ENCODE peak calls at places on chromosomes 7 and 10, in four cellular contexts. One of them, this sample, is unnamed.

GRCh38 chr7:133691727-133692450 is 435.3 kb upstream of the LRGUK start:
- DNase-seq in upper lobe of right lung: no peak
- DNase-seq in left colon: no peak
- DNase-seq in activated T-cell treated with anti-CD3 and anti-CD28 coated beads for 1 hour: no peak
- DNase-seq in this sample: no peak

GRCh38 chr7:27182861-27183681 is 2.0 kb downstream of the HOXA11 start:
- DNase-seq in upper lobe of right lung: peak; percentile 56
- DNase-seq in left colon: peak; percentile 50
- DNase-seq in activated T-cell treated with anti-CD3 and anti-CD28 coated beads for 1 hour: no peak
- DNase-seq in this sample: no peak

GRCh38 chr10:9301148-9301547 is 1246.7 kb downstream of the GATA3 start:
- DNase-seq in upper lobe of right lung: no peak
- DNase-seq in left colon: no peak
- DNase-seq in activated T-cell treated with anti-CD3 and anti-CD28 coated beads for 1 hour: no peak
- DNase-seq in this sample: no peak

GRCh38 chr7:94509264-94509878 is at the start of gene CASD1:
- DNase-seq in upper lobe of right lung: peak; percentile 86
- DNase-seq in left colon: peak; percentile 77
- DNase-seq in activated T-cell treated with anti-CD3 and anti-CD28 coated beads for 1 hour: peak; percentile 44
- DNase-seq in this sample: peak; percentile 66

GRCh38 chr10:29834990-29835569 is 200.3 kb upstream of the SVIL start:
- DNase-seq in upper lobe of right lung: no peak
- DNase-seq in left colon: no peak
- DNase-seq in activated T-cell treated with anti-CD3 and anti-CD28 coated beads for 1 hour: no peak
- DNase-seq in this sample: no peak

GRCh38 chr7:135994466-135995205 is 17.5 kb upstream of the MTPN start:
- DNase-seq in upper lobe of right lung: no peak
- DNase-seq in left colon: no peak
- DNase-seq in activated T-cell treated with anti-CD3 and anti-CD28 coated beads for 1 hour: no peak
- DNase-seq in this sample: no peak

GRCh38 chr7:142153400-142153799 is 41.9 kb downstream of the MGAM2 start:
- DNase-seq in upper lobe of right lung: no peak
- DNase-seq in left colon: peak; percentile 17
- DNase-seq in activated T-cell treated with anti-CD3 and anti-CD28 coated beads for 1 hour: no peak
- DNase-seq in this sample: peak; percentile 47

GRCh38 chr7:112211348-112211907 is 4.9 kb downstream of the ZNF277 start:
- DNase-seq in upper lobe of right lung: no peak
- DNase-seq in left colon: no peak
- DNase-seq in activated T-cell treated with anti-CD3 and anti-CD28 coated beads for 1 hour: no peak
- DNase-seq in this sample: no peak

GRCh38 chr7:43565786-43566185 is 17.1 kb upstream of the STK17A start:
- DNase-seq in upper lobe of right lung: no peak
- DNase-seq in left colon: no peak
- DNase-seq in activated T-cell treated with anti-CD3 and anti-CD28 coated beads for 1 hour: no peak
- DNase-seq in this sample: no peak

GRCh38 chr7:94400022-94400421 is 5.3 kb downstream of the COL1A2 start:
- DNase-seq in upper lobe of right lung: no peak
- DNase-seq in left colon: no peak
- DNase-seq in activated T-cell treated with anti-CD3 and anti-CD28 coated beads for 1 hour: no peak
- DNase-seq in this sample: no peak

GRCh38 chr7:65276822-65277221 is 96.8 kb upstream of the ZNF92 start:
- DNase-seq in upper lobe of right lung: no peak
- DNase-seq in left colon: no peak
- DNase-seq in activated T-cell treated with anti-CD3 and anti-CD28 coated beads for 1 hour: no peak
- DNase-seq in this sample: no peak

GRCh38 chr10:47055386-47056382 is 144.5 kb downstream of the PTPN20 start:
- DNase-seq in upper lobe of right lung: no peak
- DNase-seq in left colon: no peak
- DNase-seq in activated T-cell treated with anti-CD3 and anti-CD28 coated beads for 1 hour: no peak
- DNase-seq in this sample: no peak

GRCh38 chr10:42932735-42933453 is 144.0 kb upstream of the RET start:
- DNase-seq in upper lobe of right lung: no peak
- DNase-seq in left colon: peak; percentile 30
- DNase-seq in activated T-cell treated with anti-CD3 and anti-CD28 coated beads for 1 hour: peak; percentile 61
- DNase-seq in this sample: peak; percentile 41

GRCh38 chr10:31075434-31075833 is 43.8 kb upstream of the ZNF438 start:
- DNase-seq in upper lobe of right lung: no peak
- DNase-seq in left colon: no peak
- DNase-seq in activated T-cell treated with anti-CD3 and anti-CD28 coated beads for 1 hour: no peak
- DNase-seq in this sample: no peak

GRCh38 chr10:48800283-48800675 is 115.6 kb downstream of the WDFY4 start:
- DNase-seq in upper lobe of right lung: no peak
- DNase-seq in left colon: no peak
- DNase-seq in activated T-cell treated with anti-CD3 and anti-CD28 coated beads for 1 hour: no peak
- DNase-seq in this sample: no peak

GRCh38 chr10:5595591-5596590 is 70.5 kb downstream of the ASB13 start:
- DNase-seq in upper lobe of right lung: no peak
- DNase-seq in left colon: no peak
- DNase-seq in activated T-cell treated with anti-CD3 and anti-CD28 coated beads for 1 hour: no peak
- DNase-seq in this sample: no peak

GRCh38 chr7:91550931-91551330 is 286.7 kb downstream of the FZD1 start:
- DNase-seq in upper lobe of right lung: no peak
- DNase-seq in left colon: no peak
- DNase-seq in activated T-cell treated with anti-CD3 and anti-CD28 coated beads for 1 hour: no peak
- DNase-seq in this sample: no peak

GRCh38 chr7:47685712-47686376 is 103.9 kb upstream of the TNS3 start:
- DNase-seq in upper lobe of right lung: no peak
- DNase-seq in left colon: no peak
- DNase-seq in activated T-cell treated with anti-CD3 and anti-CD28 coated beads for 1 hour: no peak
- DNase-seq in this sample: no peak

GRCh38 chr10:29535778-29536459 is 98.9 kb downstream of the SVIL start:
- DNase-seq in upper lobe of right lung: peak; percentile 72
- DNase-seq in left colon: peak; percentile 34
- DNase-seq in activated T-cell treated with anti-CD3 and anti-CD28 coated beads for 1 hour: no peak
- DNase-seq in this sample: no peak

GRCh38 chr10:59829024-59829423 is 75.8 kb upstream of the MRLN start:
- DNase-seq in upper lobe of right lung: no peak
- DNase-seq in left colon: no peak
- DNase-seq in activated T-cell treated with anti-CD3 and anti-CD28 coated beads for 1 hour: no peak
- DNase-seq in this sample: no peak

GRCh38 chr7:80583901-80584300 is 54.5 kb upstream of the CD36 start:
- DNase-seq in upper lobe of right lung: no peak
- DNase-seq in left colon: no peak
- DNase-seq in activated T-cell treated with anti-CD3 and anti-CD28 coated beads for 1 hour: no peak
- DNase-seq in this sample: no peak

GRCh38 chr7:107723255-107723654 is 20.7 kb upstream of the CBLL1 start:
- DNase-seq in upper lobe of right lung: no peak
- DNase-seq in left colon: no peak
- DNase-seq in activated T-cell treated with anti-CD3 and anti-CD28 coated beads for 1 hour: no peak
- DNase-seq in this sample: no peak

GRCh38 chr10:3265081-3265480 is 92.5 kb upstream of the PITRM1 start:
- DNase-seq in upper lobe of right lung: no peak
- DNase-seq in left colon: no peak
- DNase-seq in activated T-cell treated with anti-CD3 and anti-CD28 coated beads for 1 hour: no peak
- DNase-seq in this sample: no peak

GRCh38 chr7:20064181-20064970 is 152.8 kb downstream of the MACC1 start:
- DNase-seq in upper lobe of right lung: no peak
- DNase-seq in left colon: no peak
- DNase-seq in activated T-cell treated with anti-CD3 and anti-CD28 coated beads for 1 hour: no peak
- DNase-seq in this sample: no peak

GRCh38 chr7:138097064-138097741 is 20.9 kb downstream of the AKR1D1 start:
- DNase-seq in upper lobe of right lung: no peak
- DNase-seq in left colon: peak; percentile 38
- DNase-seq in activated T-cell treated with anti-CD3 and anti-CD28 coated beads for 1 hour: no peak
- DNase-seq in this sample: peak; percentile 46

GRCh38 chr7:129771201-129771927 is 159.8 kb downstream of the NRF1 start:
- DNase-seq in upper lobe of right lung: no peak
- DNase-seq in left colon: no peak
- DNase-seq in activated T-cell treated with anti-CD3 and anti-CD28 coated beads for 1 hour: no peak
- DNase-seq in this sample: no peak

GRCh38 chr7:18866359-18867036 is 250.9 kb downstream of the TWIST1 start:
- DNase-seq in upper lobe of right lung: no peak
- DNase-seq in left colon: peak; percentile 10
- DNase-seq in activated T-cell treated with anti-CD3 and anti-CD28 coated beads for 1 hour: no peak
- DNase-seq in this sample: peak; percentile 25

GRCh38 chr7:29247962-29248236 is 53.3 kb downstream of the CHN2 start:
- DNase-seq in upper lobe of right lung: no peak
- DNase-seq in left colon: no peak
- DNase-seq in activated T-cell treated with anti-CD3 and anti-CD28 coated beads for 1 hour: no peak
- DNase-seq in this sample: no peak

GRCh38 chr10:34814228-34815173 is 595 bp downstream of the PARD3 start:
- DNase-seq in upper lobe of right lung: peak; percentile 77
- DNase-seq in left colon: peak; percentile 71
- DNase-seq in activated T-cell treated with anti-CD3 and anti-CD28 coated beads for 1 hour: no peak
- DNase-seq in this sample: peak; percentile 62

GRCh38 chr7:82755705-82756551 is 312.4 kb upstream of the CACNA2D1 start:
- DNase-seq in upper lobe of right lung: no peak
- DNase-seq in left colon: no peak
- DNase-seq in activated T-cell treated with anti-CD3 and anti-CD28 coated beads for 1 hour: no peak
- DNase-seq in this sample: no peak

This sample was measured in body of pancreas.